ENCODE peak calls at places on chromosomes 6 and 20, in five cellular contexts. M is naive thymus-derived CD4-positive, alpha-beta T cell; U is neuronal stem cell; T is CD8-positive, alpha-beta T cell; Z is adipocyte. D is an unnamed sample.

GRCh38 chr20:36543187-36544133 is 2.1 kb downstream of the MYL9 start:
- DNase-seq in T (no peak), M (no peak), U (no peak), Z (peak; percentile 68), D (no peak)

GRCh38 chr6:33750244-33750991 is 3.7 kb upstream of the IP6K3 start:
- DNase-seq in Z (no peak), T (no peak), M (no peak), U (no peak), D (no peak)

GRCh38 chr6:96391776-96392175 is 129.8 kb upstream of the UFL1 start:
- DNase-seq in Z (no peak), M (no peak), T (no peak), U (peak; percentile 80), D (peak; percentile 73)

GRCh38 chr20:38589351-38589750 is 8.4 kb downstream of the ADIG start:
- DNase-seq in U (no peak), T (no peak), M (no peak), Z (no peak), D (no peak)

GRCh38 chr6:111231078-111231435 is 143.8 kb downstream of the SLC16A10 start:
- DNase-seq in T (no peak), U (no peak), Z (no peak), M (no peak), D (peak; percentile 43)

GRCh38 chr6:90599151-90599550 is 12.3 kb upstream of the MAP3K7 start:
- DNase-seq in T (no peak), M (no peak), Z (no peak), U (no peak), D (no peak)

GRCh38 chr20:12058201-12058600 is 140.5 kb downstream of the BTBD3 start:
- DNase-seq in T (no peak), M (no peak), U (no peak), Z (peak; percentile 4), D (no peak)

GRCh38 chr6:116996842-116997241 is 119.8 kb downstream of the RFX6 start:
- DNase-seq in Z (no peak), M (no peak), T (no peak), U (no peak), D (no peak)

GRCh38 chr20:36528176-36528874 is 13.0 kb upstream of the MYL9 start:
- DNase-seq in Z (no peak), T (no peak), M (no peak), U (no peak), D (no peak)

GRCh38 chr6:31579546-31580445 is 2.4 kb downstream of the LTB start:
- DNase-seq in U (no peak), Z (no peak), T (no peak), M (no peak), D (no peak)

GRCh38 chr20:47152078-47152477 is 204.4 kb downstream of the ZMYND8 start:
- DNase-seq in U (no peak), M (no peak), T (no peak), Z (no peak), D (no peak)

GRCh38 chr20:44118185-44119034 is 68.6 kb downstream of the JPH2 start:
- DNase-seq in Z (no peak), U (no peak), T (no peak), M (no peak), D (no peak)

DNA sequence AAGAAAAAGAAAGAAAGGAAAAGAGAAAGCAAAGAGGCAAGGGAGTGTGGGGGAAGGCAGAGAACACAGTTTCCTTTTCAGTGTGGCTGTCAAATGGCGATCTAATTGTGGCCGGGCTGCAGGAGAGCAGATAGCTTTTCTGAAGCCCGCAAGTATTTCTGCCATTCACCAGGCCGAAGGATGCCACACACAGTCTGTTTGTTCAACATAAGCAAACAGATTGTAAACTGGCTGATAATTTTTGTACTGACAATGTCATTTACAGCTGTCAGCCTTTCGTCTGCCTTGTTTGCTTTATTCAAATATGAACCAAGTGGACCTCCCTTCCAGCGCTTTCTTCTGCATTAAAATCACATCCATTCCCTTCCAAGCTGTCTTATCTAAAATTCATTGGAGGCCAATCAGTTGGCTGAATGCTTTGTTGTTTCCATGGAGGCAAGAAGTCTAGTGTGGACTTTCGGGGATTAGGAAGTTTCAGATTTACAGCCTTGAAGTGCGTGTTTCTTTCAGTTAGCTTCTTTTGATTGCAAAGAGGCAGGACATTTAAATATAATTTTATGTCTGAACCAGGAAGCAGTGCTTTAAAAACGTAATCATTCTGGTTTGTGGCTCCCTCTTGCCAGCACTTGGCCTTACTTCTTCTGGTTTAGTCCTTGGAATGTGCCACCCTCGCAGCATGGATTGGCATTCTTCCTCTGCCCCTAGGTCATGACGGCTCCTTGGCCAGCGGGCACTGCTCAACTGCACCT is 180.3 kb downstream of the FOXA2 start:
- DNase-seq in M (no peak), U (peak; percentile 20), Z (no peak), T (no peak), D (no peak)
- H3K4me3 ChIP-seq in M (no peak overlapping the region), U (no peak overlapping the region), Z (peak overlapping the region; percentile 68), T (peak overlapping the region; percentile 5), D (no peak overlapping the region)

GRCh38 chr20:709864-710761 is 34.5 kb upstream of the SCRT2 start:
- DNase-seq in T (no peak), U (no peak), Z (no peak), M (no peak), D (no peak)
- H3K9me3 ChIP-seq in T (no peaks in the 10 kb centered on the region), U (peaks cover 2% of the 10 kb centered on the region), Z (peaks cover 51% of the 10 kb centered on the region), M (no peaks in the 10 kb centered on the region), D (peaks cover 8% of the 10 kb centered on the region)

GRCh38 chr6:158849899-158850806 is 31.0 kb upstream of the EZR start:
- DNase-seq in Z (peak; percentile 82), M (peak; percentile 70), U (no peak), T (peak; percentile 64), D (peak; percentile 67)

GRCh38 chr6:158847012-158847529 is 27.9 kb upstream of the EZR start:
- DNase-seq in Z (no peak), M (no peak), T (no peak), U (no peak), D (no peak)

GRCh38 chr6:158850807-158851115 is 31.6 kb upstream of the EZR start:
- DNase-seq in Z (peak; percentile 64), U (no peak), T (no peak), M (no peak), D (no peak)

GRCh38 chr6:158847786-158848185 is 28.6 kb upstream of the EZR start:
- DNase-seq in Z (no peak), U (no peak), T (no peak), M (no peak), D (no peak)

DNA sequence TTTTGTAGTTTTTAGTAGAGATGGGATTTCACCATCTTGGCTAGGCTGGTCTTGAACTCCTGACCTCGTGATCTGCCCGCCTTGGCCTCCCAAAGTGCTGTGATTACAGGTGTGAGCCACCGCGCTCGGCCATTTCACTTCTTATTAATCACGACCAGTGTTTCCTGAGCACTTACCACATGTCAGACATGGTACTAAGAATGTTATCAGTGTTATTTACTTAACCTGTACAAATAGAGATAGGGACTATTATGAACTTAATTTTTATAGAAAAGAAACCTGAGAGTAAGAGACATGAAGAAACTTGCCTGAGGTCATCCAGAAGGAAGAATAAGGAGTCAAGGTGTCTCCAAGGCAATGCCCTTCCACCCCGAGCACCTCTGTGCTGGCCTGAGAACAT is 29.3 kb upstream of the EZR start:
- DNase-seq in Z (no peak), T (no peak), M (no peak), U (no peak), D (no peak)
- H3K4me3 ChIP-seq in Z (no peak overlapping the region), T (no peak overlapping the region), M (no peak overlapping the region), U (no peak overlapping the region), D (no peak overlapping the region)

DNA sequence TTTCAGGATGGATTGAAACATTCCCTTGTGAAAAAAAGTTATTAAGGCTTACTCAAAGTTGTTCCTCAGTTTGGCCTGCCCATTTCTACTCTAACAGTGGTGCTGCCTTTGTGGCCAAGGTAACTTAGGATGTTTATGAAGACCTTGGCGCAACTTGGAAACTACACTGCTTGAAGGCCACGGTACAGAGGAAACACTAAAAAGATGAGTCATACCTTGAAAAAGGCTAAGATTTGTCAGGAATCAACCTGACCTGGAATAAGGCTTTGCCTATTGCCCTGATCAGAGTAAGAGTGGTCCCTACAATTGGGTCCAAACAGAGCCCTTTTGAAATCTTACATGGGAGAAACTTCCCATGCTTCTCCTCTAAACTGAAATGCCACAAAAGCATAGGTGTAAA is 119.9 kb upstream of the MOCS1 start:
- DNase-seq in M (no peak), U (no peak), T (no peak), Z (no peak), D (no peak)
- H3K9me3 ChIP-seq in M (no peaks in the 10 kb centered on the region), U (no peaks in the 10 kb centered on the region), T (no peaks in the 10 kb centered on the region), Z (no peaks in the 10 kb centered on the region), D (no peaks in the 10 kb centered on the region)

GRCh38 chr6:27679308-27679967 is 206.5 kb upstream of the ZNF184 start:
- DNase-seq in Z (peak; percentile 9), M (no peak), T (no peak), U (no peak), D (no peak)
- H3K4me3 ChIP-seq in Z (peak overlapping the region; percentile 44), M (no peak overlapping the region), T (no peak overlapping the region), U (peak overlapping the region; percentile 31), D (no peak overlapping the region)

GRCh38 chr20:15288076-15288475 is 950.7 kb upstream of the FLRT3 start:
- DNase-seq in U (no peak), M (no peak), Z (no peak), T (no peak), D (no peak)
- H3K9me3 ChIP-seq in U (no peaks in the 10 kb centered on the region), M (no peaks in the 10 kb centered on the region), Z (peaks cover 2% of the 10 kb centered on the region), T (no peaks in the 10 kb centered on the region), D (no peaks in the 10 kb centered on the region)

D was measured in HAP-1.